ENCODE peak calls at places on chromosomes 3 and 15, in ten cellular contexts. P is tibial artery, G is fibroblast of lung, I is cardiac muscle cell, B is A673, E is testis, O is A549, Y is neural progenitor cell, U is heart right ventricle, D is left ventricle myocardium inferior. V is an unnamed sample.
A peak's percentile ranks its signal among the peaks of the same experiment; 100 is the strongest.

GRCh38 chr3:146803746-146804145 is 198.6 kb upstream of the PLSCR5 start:
- DNase-seq in P (no peak), G (peak; percentile 13), I (no peak), B (peak; percentile 91), E (no peak), O (no peak), Y (peak; percentile 3), U (no peak), D (no peak), V (peak; percentile 79)

GRCh38 chr3:112132975-112133448 is at the start of gene GCSAM:
- DNase-seq in P (peak; percentile 65), G (no peak), I (no peak), B (no peak), E (peak; percentile 30), O (no peak), Y (no peak), U (peak; percentile 28), D (peak; percentile 35), V (no peak)

GRCh38 chr3:159922861-159923312 is 65.7 kb upstream of the IL12A start:
- DNase-seq in P (no peak), G (no peak), I (no peak), B (no peak), E (no peak), O (no peak), Y (no peak), U (no peak), D (no peak), V (no peak)

GRCh38 chr3:154849408-154849807 is 230.7 kb upstream of the MME start:
- DNase-seq in P (no peak), G (no peak), I (no peak), B (no peak), E (no peak), O (no peak), Y (no peak), U (no peak), D (no peak), V (no peak)

GRCh38 chr3:155391583-155391982 is 98.1 kb upstream of the STRIT1 start:
- DNase-seq in P (peak; percentile 59), G (peak; percentile 53), I (no peak), B (peak; percentile 86), E (no peak), O (peak; percentile 20), Y (peak; percentile 66), U (peak; percentile 70), D (peak; percentile 25), V (no peak)

GRCh38 chr15:83380682-83381081 is 66.5 kb upstream of the SH3GL3 start:
- DNase-seq in P (no peak), G (peak; percentile 29), I (peak; percentile 66), B (peak; percentile 12), E (peak; percentile 74), O (peak; percentile 72), Y (peak; percentile 44), U (peak; percentile 31), D (peak; percentile 25), V (peak; percentile 88)

GRCh38 chr3:53845103-53845880 is 927 bp downstream of the CHDH start:
- DNase-seq in P (peak; percentile 36), G (peak; percentile 39), I (peak; percentile 89), B (peak; percentile 3), E (peak; percentile 75), O (peak; percentile 62), Y (peak; percentile 80), U (peak; percentile 44), D (peak; percentile 52), V (peak; percentile 39)

GRCh38 chr3:16828815-16829214 is 55.9 kb upstream of the PLCL2 start:
- DNase-seq in P (no peak), G (peak; percentile 57), I (peak; percentile 56), B (peak; percentile 37), E (peak; percentile 19), O (peak; percentile 58), Y (peak; percentile 60), U (no peak), D (no peak), V (peak; percentile 54)

GRCh38 chr3:114213262-114213668 is 24.1 kb downstream of the ZNF80 start:
- DNase-seq in P (no peak), G (peak; percentile 40), I (no peak), B (no peak), E (no peak), O (no peak), Y (no peak), U (no peak), D (no peak), V (no peak)

GRCh38 chr3:64083588-64083974 is 60.3 kb upstream of the PSMD6 start:
- DNase-seq in P (no peak), G (no peak), I (no peak), B (no peak), E (no peak), O (no peak), Y (no peak), U (no peak), D (no peak), V (no peak)

GRCh38 chr3:170475091-170475705 is 56.5 kb downstream of the CLDN11 start:
- DNase-seq in P (no peak), G (peak; percentile 80), I (no peak), B (no peak), E (no peak), O (no peak), Y (no peak), U (no peak), D (no peak), V (no peak)

GRCh38 chr3:125110016-125110875 is 54.4 kb upstream of the HEG1 start:
- DNase-seq in P (no peak), G (peak; percentile 98), I (no peak), B (no peak), E (no peak), O (peak; percentile 30), Y (no peak), U (no peak), D (no peak), V (no peak)

GRCh38 chr3:72145506-72146380 is 360.8 kb upstream of the PROK2 start:
- DNase-seq in P (no peak), G (peak; percentile 78), I (no peak), B (no peak), E (peak; percentile 42), O (no peak), Y (peak; percentile 25), U (no peak), D (no peak), V (no peak)

GRCh38 chr3:13191016-13191415 is 117.8 kb upstream of the IQSEC1 start:
- DNase-seq in P (peak; percentile 5), G (no peak), I (no peak), B (no peak), E (no peak), O (no peak), Y (no peak), U (no peak), D (no peak), V (no peak)

GRCh38 chr15:59609730-59610712 is 1.6 kb upstream of the GCNT3 start:
- DNase-seq in P (no peak), G (peak; percentile 2), I (no peak), B (no peak), E (no peak), O (peak; percentile 49), Y (no peak), U (no peak), D (no peak), V (no peak)

GRCh38 chr15:49423021-49423420 is at the start of gene FGF7:
- DNase-seq in P (no peak), G (peak; percentile 93), I (peak; percentile 14), B (peak; percentile 29), E (no peak), O (no peak), Y (peak; percentile 25), U (no peak), D (no peak), V (no peak)

DNA sequence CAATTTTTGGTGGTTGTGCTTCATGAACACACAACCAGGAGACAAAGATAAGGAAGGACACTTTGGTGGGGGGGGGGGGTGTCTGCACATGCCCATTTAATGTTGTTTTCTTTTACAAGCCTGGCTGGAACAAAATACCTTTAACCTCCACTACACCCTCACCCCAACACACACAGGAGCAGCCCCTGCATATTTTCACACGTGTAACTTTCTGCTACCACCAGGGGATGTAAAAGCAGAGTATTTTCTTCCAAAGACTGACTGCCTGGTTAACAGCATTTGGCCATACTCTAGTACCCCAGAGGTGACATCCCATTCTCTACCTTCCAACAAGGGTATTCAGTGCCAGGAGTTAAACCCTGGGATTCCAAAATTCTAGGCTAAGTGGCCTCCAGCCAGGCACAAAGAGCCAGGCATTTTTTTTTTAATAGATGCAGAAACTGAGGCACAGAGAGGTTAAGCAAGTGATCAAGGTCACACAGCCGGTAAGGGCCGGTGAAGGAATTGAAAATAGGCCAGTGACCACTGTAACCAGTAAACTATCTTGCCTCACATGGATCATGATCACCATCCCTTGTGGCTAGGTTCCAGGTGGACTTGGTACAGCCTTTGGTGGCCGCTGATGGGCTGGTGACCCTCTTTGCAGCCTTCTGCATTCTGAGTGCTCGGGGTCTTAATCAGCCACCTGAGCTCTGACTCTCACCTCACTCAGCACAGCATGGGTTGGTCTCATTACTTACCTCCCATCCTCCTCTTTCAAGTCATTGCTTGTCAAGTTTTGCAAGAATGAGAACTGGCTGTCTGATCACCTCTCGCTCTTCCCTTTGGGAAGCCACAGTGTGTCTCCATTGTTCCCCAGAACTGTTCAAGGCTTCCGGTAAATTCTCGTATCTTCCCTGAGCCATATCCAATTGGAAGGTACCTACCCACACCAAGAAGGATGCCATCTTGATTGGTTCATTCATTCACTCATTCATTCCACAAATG is 20.4 kb downstream of the MAGI1 start:
- DNase-seq in P (no peak), G (no peak), I (no peak), B (no peak), E (no peak), O (no peak), Y (no peak), U (no peak), D (no peak), V (no peak)
- TF ChIP-seq CTCF in P (no peak), G (peak; percentile 4), I (no peak), B (no peak), E (no peak), O (no peak), Y (no peak), U (no peak), D (no peak), V (no peak)

GRCh38 chr15:33693166-33693830 is 275.0 kb upstream of the CHRM5 start:
- DNase-seq in P (no peak), G (no peak), I (no peak), B (no peak), E (no peak), O (no peak), Y (no peak), U (no peak), D (no peak), V (no peak)
- H3K27ac ChIP-seq in P (no peak overlapping the region), G (no peak overlapping the region), I (no peak overlapping the region), B (no peak overlapping the region), E (no peak overlapping the region), O (no peak overlapping the region), Y (no peak overlapping the region), U (no peak overlapping the region), D (no peak overlapping the region), V (no peak overlapping the region)

GRCh38 chr3:161559177-161559998 is 62.8 kb downstream of the OTOL1 start:
- DNase-seq in P (no peak), G (peak; percentile 63), I (peak; percentile 73), B (peak; percentile 75), E (peak; percentile 47), O (peak; percentile 46), Y (peak; percentile 70), U (no peak), D (no peak), V (no peak)
- TF ChIP-seq CTCF in P (peak; percentile 62), G (peak; percentile 87), I (peak; percentile 86), B (peak; percentile 91), E (peak; percentile 35), O (peak; percentile 65), Y (peak; percentile 94), U (peak; percentile 63), D (peak; percentile 73), V (peak; percentile 75)

DNA sequence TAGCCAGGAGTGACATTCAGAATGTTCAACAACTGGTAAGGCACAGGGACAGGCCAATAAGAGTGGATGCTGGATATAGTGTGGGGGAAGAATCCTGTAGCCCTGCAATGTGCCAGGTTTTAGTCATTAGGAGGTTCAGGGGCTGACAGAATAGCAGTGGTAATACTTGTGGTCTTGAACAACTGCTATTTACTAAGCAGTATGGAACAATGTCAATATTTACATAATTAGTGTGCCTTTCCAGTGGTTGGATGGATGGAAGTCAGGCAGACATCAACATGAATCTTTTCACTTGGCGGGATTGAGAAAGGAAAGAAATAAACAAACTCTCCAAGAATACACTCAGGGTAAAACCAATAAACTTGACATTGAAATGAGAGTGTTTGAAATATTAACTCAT is 55.1 kb downstream of the OTOL1 start:
- DNase-seq in P (no peak), G (no peak), I (no peak), B (no peak), E (no peak), O (no peak), Y (no peak), U (no peak), D (no peak), V (no peak)
- H3K27ac ChIP-seq in P (no peak overlapping the region), G (no peak overlapping the region), I (no peak overlapping the region), B (no peak overlapping the region), E (no peak overlapping the region), O (no peak overlapping the region), Y (no peak overlapping the region), U (no peak overlapping the region), D (no peak overlapping the region), V (no peak overlapping the region)